ENCODE peak calls at places on chromosomes 1 and 21, in ten cellular contexts. G is breast epithelium, I is ovary, Y is H1, A is prostate gland, K is stomach, P is uterus, Z is testis, D is tibial nerve, O is esophagus squamous epithelium. F is an unnamed sample.

GRCh38 chr21:34992736-34993135 is 56.4 kb downstream of the RUNX1 start:
- DNase-seq in G (no peak), I (no peak), Y (no peak), A (no peak), K (no peak), P (no peak), Z (no peak), D (peak; percentile 23), O (no peak), F (no peak)

GRCh38 chr1:209425959-209426358 is 157.6 kb upstream of the CAMK1G start:
- DNase-seq in G (no peak), I (no peak), Y (no peak), A (no peak), K (no peak), P (no peak), Z (no peak), D (no peak), O (no peak), F (no peak)

GRCh38 chr1:203207751-203208150 is 21.2 kb upstream of the CHI3L1 start:
- DNase-seq in G (no peak), I (no peak), Y (no peak), A (no peak), K (no peak), P (no peak), Z (no peak), D (no peak), O (no peak), F (no peak)

GRCh38 chr1:31785947-31786290 is 21.8 kb upstream of the ADGRB2 start:
- DNase-seq in G (no peak), I (no peak), Y (no peak), A (no peak), K (no peak), P (no peak), Z (no peak), D (no peak), O (no peak), F (no peak)

GRCh38 chr1:190286111-190286510 is 191.6 kb downstream of the BRINP3 start:
- DNase-seq in G (no peak), I (no peak), Y (no peak), A (no peak), K (no peak), P (no peak), Z (no peak), D (no peak), O (no peak), F (no peak)

GRCh38 chr1:94418664-94419655 is 771 bp downstream of the ABCD3 start:
- DNase-seq in G (peak; percentile 58), I (peak; percentile 57), Y (no peak), A (peak; percentile 59), K (peak; percentile 62), P (peak; percentile 51), Z (peak; percentile 68), D (peak; percentile 19), O (no peak), F (no peak)

GRCh38 chr1:46645815-46646214 is 22.3 kb downstream of the ATPAF1 start:
- DNase-seq in G (no peak), I (no peak), Y (no peak), A (no peak), K (no peak), P (no peak), Z (no peak), D (no peak), O (no peak), F (no peak)

GRCh38 chr21:36681117-36681631 is 17.7 kb upstream of the SIM2 start:
- DNase-seq in G (no peak), I (no peak), Y (no peak), A (no peak), K (no peak), P (no peak), Z (no peak), D (no peak), O (no peak), F (no peak)

GRCh38 chr1:9066945-9067807 is 2.3 kb downstream of the SLC2A5 start:
- DNase-seq in G (no peak), I (peak; percentile 82), Y (no peak), A (no peak), K (no peak), P (peak; percentile 80), Z (peak; percentile 87), D (peak; percentile 54), O (no peak), F (no peak)

GRCh38 chr1:9071554-9072235 is 2.3 kb upstream of the SLC2A5 start:
- DNase-seq in G (no peak), I (no peak), Y (no peak), A (no peak), K (no peak), P (no peak), Z (no peak), D (no peak), O (no peak), F (no peak)

GRCh38 chr1:9068971-9069323 is 488 bp downstream of the SLC2A5 start:
- DNase-seq in G (no peak), I (no peak), Y (no peak), A (no peak), K (no peak), P (no peak), Z (no peak), D (no peak), O (no peak), F (no peak)

GRCh38 chr1:9070421-9071015 is 1.1 kb upstream of the SLC2A5 start:
- DNase-seq in G (no peak), I (no peak), Y (no peak), A (peak; percentile 63), K (no peak), P (no peak), Z (no peak), D (no peak), O (no peak), F (peak; percentile 76)

DNA sequence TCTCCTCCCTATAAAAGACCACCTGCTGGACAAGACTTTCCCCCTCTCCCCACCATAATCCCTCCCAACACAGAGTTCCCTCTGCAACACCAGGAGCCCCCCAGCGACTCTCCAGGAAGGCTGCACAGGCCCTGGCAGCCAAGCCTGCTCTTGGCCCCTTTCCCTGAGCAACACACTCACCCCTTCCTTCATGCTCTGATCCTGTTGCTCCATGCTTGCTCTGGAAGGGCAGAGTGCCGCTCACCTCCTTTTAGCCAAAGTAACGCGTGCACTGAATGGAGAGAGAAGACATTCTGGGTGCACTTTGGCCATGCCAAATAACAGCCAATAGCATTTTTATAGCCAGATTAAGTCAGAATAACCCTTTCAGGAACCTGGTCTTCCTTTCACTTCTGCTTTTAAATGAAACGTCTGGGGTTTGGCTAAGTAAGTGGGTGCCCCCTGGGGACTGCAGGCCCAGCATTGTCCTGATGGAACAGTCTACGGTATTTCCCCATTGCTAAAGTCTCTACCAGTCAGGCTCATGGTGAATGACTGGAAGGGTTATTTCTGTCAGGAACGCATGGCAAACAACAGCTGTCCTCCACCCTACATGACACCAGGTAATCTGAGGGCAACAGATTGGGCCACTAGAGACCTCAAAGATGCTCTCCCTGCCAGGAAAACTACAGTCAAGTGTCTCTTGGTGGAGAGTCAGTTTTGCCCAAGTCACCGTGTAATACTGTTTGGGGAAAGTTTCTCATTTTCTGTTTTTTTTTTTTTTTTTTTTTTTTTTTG is at the start of gene SLC2A5:
- DNase-seq in G (no peak), I (peak; percentile 65), Y (no peak), A (peak; percentile 33), K (no peak), P (peak; percentile 42), Z (no peak), D (no peak), O (no peak), F (peak; percentile 72)
- TF ChIP-seq POLR2A in G (no peak), I (no peak), Y (no peak), A (no peak), K (no peak), P (no peak), Z (no peak), D (no peak), O (no peak), F (peak; percentile 87)

DNA sequence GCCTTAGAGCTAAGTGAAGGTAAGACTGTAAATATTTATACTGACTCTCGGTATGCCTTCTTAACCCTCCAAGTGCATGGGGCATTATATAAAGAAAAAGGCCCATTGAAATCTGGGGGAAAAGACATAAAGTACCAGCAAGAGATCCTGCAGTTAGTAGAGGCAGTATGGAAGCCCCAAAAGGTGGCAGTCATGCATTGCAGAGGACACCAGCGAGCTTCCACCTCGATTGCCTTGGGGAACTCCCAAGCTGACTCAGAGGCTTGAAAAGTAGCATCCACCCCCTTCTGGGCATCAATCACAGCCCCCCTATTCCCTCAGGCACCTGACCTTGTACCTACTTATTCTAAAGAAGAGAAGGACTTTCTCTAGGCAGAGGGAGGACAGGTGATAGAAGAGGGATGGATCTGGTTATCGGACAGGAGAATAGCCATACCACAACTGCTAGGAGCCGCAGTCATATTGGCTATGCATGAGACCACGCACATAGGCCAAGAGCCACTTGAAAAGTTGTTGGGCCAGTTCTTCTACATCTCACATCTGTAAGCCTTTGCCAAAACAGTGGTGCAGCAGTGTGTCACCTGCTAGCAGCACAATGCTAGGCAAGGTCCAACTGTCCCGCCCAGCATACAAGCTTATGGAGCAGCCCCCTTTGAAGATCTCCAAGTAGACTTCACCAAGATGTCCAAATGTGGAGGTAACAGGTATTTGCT is 19.4 kb downstream of the PLA2G2F start:
- DNase-seq in G (no peak), I (no peak), Y (no peak), A (no peak), K (no peak), P (no peak), Z (no peak), D (no peak), O (no peak), F (no peak)
- H3K27ac ChIP-seq in G (no peak overlapping the region), I (no peak overlapping the region), Y (no peak overlapping the region), A (no peak overlapping the region), K (no peak overlapping the region), P (no peak overlapping the region), Z (no peak overlapping the region), D (no peak overlapping the region), O (no peak overlapping the region), F (no peak overlapping the region)

DNA sequence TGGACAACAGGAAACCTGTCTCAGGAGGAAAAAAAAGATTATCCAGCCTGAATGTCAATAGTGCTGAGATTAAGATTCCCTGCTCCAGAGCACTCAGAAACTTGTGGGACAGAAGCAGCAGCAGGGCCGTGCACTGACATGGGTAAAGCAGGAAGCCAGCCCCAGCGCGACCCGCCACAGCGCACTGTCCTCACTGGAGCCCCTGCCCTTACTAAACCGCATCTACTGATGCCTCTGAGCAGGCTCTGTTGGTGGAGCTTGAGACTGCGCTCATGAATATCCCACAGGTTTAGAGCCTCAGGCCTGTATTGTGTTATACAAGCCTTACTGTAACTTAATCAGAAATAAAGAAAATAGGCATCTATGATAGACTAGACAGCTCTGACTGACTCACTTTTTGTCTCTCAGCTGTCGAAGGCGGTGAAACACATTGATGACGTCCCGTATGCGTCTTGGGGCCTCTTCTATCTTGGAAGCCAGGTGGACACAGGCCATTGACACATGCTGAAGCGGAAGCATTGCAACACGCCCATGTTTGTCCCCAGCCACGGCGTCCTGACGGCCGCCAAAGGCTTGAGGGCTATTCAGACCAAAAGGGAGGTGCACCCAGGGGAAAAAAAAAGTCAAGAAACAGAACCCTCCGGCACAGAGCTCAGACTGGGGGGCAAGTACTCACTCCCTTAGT is 1.2 kb downstream of the CCNL2 start:
- DNase-seq in G (no peak), I (no peak), Y (no peak), A (no peak), K (no peak), P (no peak), Z (no peak), D (no peak), O (no peak), F (no peak)
- TF ChIP-seq POLR2A in G (no peak), I (no peak), Y (no peak), A (no peak), K (no peak), P (no peak), Z (no peak), D (no peak), O (no peak), F (no peak)

GRCh38 chr21:41864311-41865001 is 14.7 kb downstream of the PRDM15 start:
- DNase-seq in G (no peak), I (no peak), Y (no peak), A (no peak), K (no peak), P (no peak), Z (no peak), D (no peak), O (no peak), F (no peak)

GRCh38 chr21:41861987-41862386 is 17.2 kb downstream of the PRDM15 start:
- DNase-seq in G (no peak), I (no peak), Y (peak; percentile 15), A (no peak), K (no peak), P (no peak), Z (no peak), D (no peak), O (no peak), F (peak; percentile 44)

GRCh38 chr21:41861255-41861654 is 17.9 kb downstream of the PRDM15 start:
- DNase-seq in G (no peak), I (no peak), Y (no peak), A (no peak), K (no peak), P (no peak), Z (no peak), D (no peak), O (no peak), F (no peak)

GRCh38 chr21:41865002-41865777 is 14.0 kb downstream of the PRDM15 start:
- DNase-seq in G (peak; percentile 24), I (no peak), Y (no peak), A (no peak), K (no peak), P (no peak), Z (no peak), D (no peak), O (no peak), F (no peak)

DNA sequence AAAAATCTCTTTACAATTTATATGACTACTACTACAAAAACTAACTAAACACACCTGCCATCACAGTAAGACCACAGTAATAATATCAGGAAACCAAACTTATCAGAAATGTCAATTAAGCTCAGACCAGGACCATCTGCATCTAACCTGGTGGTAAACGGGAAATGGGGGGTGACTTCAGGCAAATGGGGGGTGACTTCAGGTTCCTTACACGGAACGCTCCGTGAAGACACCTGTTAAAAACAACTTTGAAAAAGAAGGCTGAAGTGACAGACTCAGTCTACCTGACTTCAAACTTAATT is 15.8 kb downstream of the PRDM15 start:
- DNase-seq in G (no peak), I (no peak), Y (no peak), A (no peak), K (no peak), P (no peak), Z (no peak), D (no peak), O (no peak), F (no peak)
- H3K27ac ChIP-seq in G (no peak overlapping the region), I (no peak overlapping the region), Y (no peak overlapping the region), A (no peak overlapping the region), K (no peak overlapping the region), P (no peak overlapping the region), Z (no peak overlapping the region), D (no peak overlapping the region), O (no peak overlapping the region), F (no peak overlapping the region)

F was measured in Peyer's patch.